ENCODE peak calls at places on chromosomes 1 and 21, in nine cellular contexts. D, K, N, W, I, L, F, M and O are unnamed samples.

GRCh38 chr21:44572959-44573583 is 458 bp upstream of the KRTAP10-4 start:
- DNase-seq in D (no peak), K (no peak), N (peak; percentile 39), W (no peak), I (no peak), L (no peak), F (no peak), M (no peak), O (no peak)

GRCh38 chr1:45345014-45345413 is 4.8 kb upstream of the MUTYH start:
- DNase-seq in D (no peak), K (no peak), N (no peak), W (no peak), I (no peak), L (no peak), F (no peak), M (no peak), O (no peak)

GRCh38 chr1:39576016-39576657 is 453 bp downstream of the PABPC4 start:
- DNase-seq in D (peak; percentile 38), K (no peak), N (no peak), W (no peak), I (peak; percentile 11), L (no peak), F (no peak), M (no peak), O (no peak)

GRCh38 chr1:169427081-169427611 is at the start of gene CCDC181:
- DNase-seq in D (peak; percentile 82), K (no peak), N (peak; percentile 67), W (no peak), I (peak; percentile 78), L (peak; percentile 3), F (peak; percentile 70), M (peak; percentile 72), O (peak; percentile 49)

GRCh38 chr1:54614558-54614957 is 8.8 kb downstream of the FAM151A start:
- DNase-seq in D (no peak), K (no peak), N (no peak), W (no peak), I (no peak), L (no peak), F (no peak), M (no peak), O (no peak)

GRCh38 chr1:174775621-174776020 is 224.1 kb upstream of the CACYBP start:
- DNase-seq in D (no peak), K (no peak), N (peak; percentile 3), W (no peak), I (no peak), L (no peak), F (no peak), M (no peak), O (no peak)

GRCh38 chr1:7299329-7299799 is 471.7 kb upstream of the VAMP3 start:
- DNase-seq in D (peak; percentile 98), K (peak; percentile 88), N (peak; percentile 98), W (peak; percentile 94), I (peak; percentile 99), L (peak; percentile 98), F (peak; percentile 56), M (no peak), O (peak; percentile 99)

GRCh38 chr1:40948741-40949528 is 30.6 kb upstream of the CTPS1 start:
- DNase-seq in D (peak; percentile 90), K (peak; percentile 49), N (peak; percentile 84), W (no peak), I (peak; percentile 80), L (peak; percentile 32), F (peak; percentile 24), M (peak; percentile 32), O (peak; percentile 83)

GRCh38 chr1:186191511-186191910 is 183.5 kb downstream of the TPR start:
- DNase-seq in D (no peak), K (no peak), N (no peak), W (no peak), I (no peak), L (no peak), F (no peak), M (no peak), O (no peak)

GRCh38 chr1:11550664-11551283 is 71.8 kb downstream of the DISP3 start:
- DNase-seq in D (peak; percentile 86), K (peak; percentile 1), N (peak; percentile 71), W (no peak), I (peak; percentile 81), L (peak; percentile 33), F (peak; percentile 75), M (peak; percentile 84), O (peak; percentile 69)

GRCh38 chr1:153881764-153882163 is 41.0 kb downstream of the GATAD2B start:
- DNase-seq in D (peak; percentile 72), K (no peak), N (peak; percentile 34), W (no peak), I (peak; percentile 67), L (no peak), F (no peak), M (no peak), O (peak; percentile 29)

GRCh38 chr1:22611530-22611947 is 24.9 kb upstream of the C1QA start:
- DNase-seq in D (peak; percentile 77), K (peak; percentile 3), N (peak; percentile 60), W (peak; percentile 5), I (peak; percentile 67), L (peak; percentile 13), F (peak; percentile 52), M (peak; percentile 80), O (peak; percentile 54)

GRCh38 chr1:72282271-72282656 is at the start of gene NEGR1:
- DNase-seq in D (peak; percentile 80), K (no peak), N (peak; percentile 62), W (no peak), I (peak; percentile 78), L (peak; percentile 38), F (peak; percentile 40), M (peak; percentile 18), O (peak; percentile 69)

GRCh38 chr1:165533254-165533653 is 10.5 kb upstream of the LRRC52 start:
- DNase-seq in D (no peak), K (no peak), N (no peak), W (no peak), I (no peak), L (no peak), F (no peak), M (no peak), O (no peak)

DNA sequence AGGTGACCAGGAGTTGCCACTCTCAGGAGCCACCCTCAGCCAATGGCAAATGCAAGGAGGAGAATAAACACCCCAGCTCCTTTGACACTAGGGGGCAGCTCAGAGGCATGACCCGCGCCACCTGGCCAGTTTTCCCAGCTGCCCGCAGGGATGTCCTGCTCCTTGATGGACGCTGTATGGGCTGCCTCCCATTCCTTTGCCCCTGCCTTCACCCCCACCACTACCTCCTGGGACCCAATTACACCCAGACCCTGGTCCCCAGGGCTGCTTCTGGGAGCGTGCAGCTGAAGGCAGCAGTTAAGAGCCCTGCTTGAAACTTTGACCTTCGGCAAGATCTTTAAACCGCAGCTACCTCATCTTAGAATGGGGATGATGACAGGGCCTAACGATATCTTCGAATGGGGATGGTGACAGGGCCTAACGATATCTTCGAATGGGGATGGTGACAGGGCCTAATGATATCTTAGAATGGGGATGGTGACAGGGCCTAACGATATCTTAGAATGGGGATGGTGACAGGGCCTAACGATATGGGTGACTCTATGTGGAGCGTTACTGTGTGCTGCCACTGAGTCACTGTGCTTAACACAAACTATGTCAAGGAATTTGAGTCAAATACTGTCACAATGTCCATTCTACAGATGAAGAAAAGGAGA is 163.0 kb upstream of the KAZN start:
- DNase-seq in D (no peak), K (no peak), N (no peak), W (no peak), I (no peak), L (no peak), F (no peak), M (peak; percentile 30), O (no peak)
- TF ChIP-seq CTCF in D (no peak), K (no peak), N (no peak), W (no peak), I (peak; percentile 2), L (no peak), F (no peak), M (peak; percentile 57), O (peak; percentile 23)

DNA sequence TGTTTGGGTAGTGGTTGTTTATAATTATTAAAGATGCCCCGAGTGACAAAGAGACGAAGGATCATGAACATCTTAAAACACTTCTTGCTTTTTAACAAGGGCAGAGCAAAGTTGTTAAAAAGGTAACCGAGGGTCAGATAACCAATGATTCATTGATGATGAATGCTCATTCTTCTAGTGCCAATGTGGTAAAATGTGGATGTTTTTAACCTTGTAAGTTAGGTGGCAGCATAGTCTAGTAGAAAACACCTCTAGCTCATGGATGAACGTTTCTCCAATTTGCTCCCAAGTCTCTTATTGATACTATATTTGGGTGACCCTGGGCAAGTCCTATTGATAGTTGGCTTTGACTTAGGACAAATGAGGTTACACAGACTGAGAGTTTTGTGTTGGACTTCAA is 167.9 kb downstream of the KIF26B start:
- DNase-seq in D (no peak), K (no peak), N (no peak), W (no peak), I (no peak), L (no peak), F (no peak), M (no peak), O (peak; percentile 18)
- TF ChIP-seq CTCF in D (no peak), K (no peak), N (no peak), W (no peak), I (no peak), L (no peak), F (no peak), M (no peak), O (no peak)

DNA sequence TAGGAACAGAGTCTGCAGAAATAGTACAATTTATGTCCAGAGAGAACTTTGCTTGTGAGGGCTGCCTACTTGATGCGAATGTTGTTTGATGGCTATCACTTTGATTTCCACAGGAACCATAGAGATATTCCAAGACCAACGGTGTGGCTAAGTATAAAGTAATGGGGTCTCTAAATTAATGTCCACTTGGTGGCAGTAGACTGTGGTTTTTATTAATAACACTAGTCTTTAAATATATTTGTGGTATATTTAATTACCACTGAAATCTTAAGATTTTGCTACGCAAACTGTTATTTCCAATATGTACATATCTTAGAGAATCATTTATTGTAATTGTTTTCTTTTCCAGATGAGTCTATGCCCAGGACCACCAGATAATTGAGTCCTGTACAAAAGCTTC is 647.9 kb downstream of the PLA2G4A start:
- DNase-seq in D (peak; percentile 14), K (no peak), N (no peak), W (no peak), I (peak; percentile 22), L (no peak), F (no peak), M (no peak), O (peak; percentile 11)
- TF ChIP-seq CTCF in D (no peak), K (no peak), N (peak; percentile 27), W (no peak), I (peak; percentile 29), L (peak; percentile 42), F (peak; percentile 22), M (peak; percentile 44), O (peak; percentile 19)

DNA sequence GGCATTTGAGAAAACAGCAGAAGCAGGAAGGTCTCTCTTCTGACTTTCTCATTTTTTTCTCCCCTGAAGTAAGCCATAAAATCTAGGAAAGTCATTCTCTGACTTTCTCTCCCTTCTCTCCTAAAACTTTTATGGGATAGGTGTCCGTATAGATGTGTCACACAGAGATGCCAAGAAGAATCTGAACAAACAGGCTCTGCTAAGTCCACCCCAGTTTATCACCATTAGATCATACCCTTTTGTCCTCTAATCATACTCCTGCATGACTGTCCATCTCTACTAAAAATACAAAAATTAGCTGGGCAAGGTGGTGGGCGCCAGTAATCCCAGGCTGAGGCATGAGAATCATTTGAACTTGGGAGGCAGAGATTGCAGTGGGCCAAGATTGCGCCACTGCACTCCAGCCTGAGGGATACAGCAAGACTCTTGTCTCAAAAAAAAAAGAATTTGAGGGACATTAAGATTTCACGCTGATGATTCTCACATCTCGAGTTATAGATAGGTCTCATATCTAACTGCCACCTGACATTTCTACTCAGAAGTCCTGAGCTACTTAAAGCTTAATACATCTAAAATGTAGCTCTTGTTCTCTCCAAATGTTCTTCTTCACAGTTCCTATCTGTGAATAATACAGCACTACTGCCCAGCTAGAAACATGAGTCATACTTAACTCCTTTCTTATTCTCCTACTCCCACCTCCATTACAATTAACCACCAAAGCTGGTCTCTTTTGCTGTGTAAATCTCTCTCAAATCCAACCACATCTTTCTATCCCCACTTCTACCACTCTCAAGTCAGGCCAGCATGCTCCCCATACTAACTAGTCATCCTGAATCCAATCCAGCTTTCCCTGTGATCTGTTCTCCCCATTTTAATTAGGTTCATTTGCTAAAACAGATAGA is 47.7 kb downstream of the ZNF644 start:
- DNase-seq in D (peak; percentile 43), K (no peak), N (no peak), W (peak; percentile 5), I (peak; percentile 75), L (no peak), F (no peak), M (no peak), O (peak; percentile 66)
- TF ChIP-seq CTCF in D (no peak), K (no peak), N (no peak), W (no peak), I (no peak), L (no peak), F (no peak), M (no peak), O (no peak)